ENCODE peak calls at places on chromosomes 4 and X, in four cellular contexts. One of them, this sample, is unnamed.

GRCh38 chr4:70734971-70735370 is 13.2 kb downstream of the RUFY3 start:
- DNase-seq in heart left ventricle: no peak
- DNase-seq in psoas muscle: no peak
- DNase-seq in SK-N-SH: no peak
- DNase-seq in this sample: no peak

GRCh38 chr4:147160908-147161513 is 215.3 kb upstream of the TTC29 start:
- DNase-seq in heart left ventricle: no peak
- DNase-seq in psoas muscle: no peak
- DNase-seq in SK-N-SH: peak; percentile 77
- DNase-seq in this sample: peak; percentile 49

GRCh38 chr4:70903282-70903603 is 1.1 kb downstream of the MOB1B start:
- DNase-seq in heart left ventricle: no peak
- DNase-seq in psoas muscle: no peak
- DNase-seq in SK-N-SH: peak; percentile 59
- DNase-seq in this sample: peak; percentile 49

GRCh38 chr4:8393593-8394038 is 46.9 kb downstream of the ACOX3 start:
- DNase-seq in heart left ventricle: peak; percentile 51
- DNase-seq in psoas muscle: peak; percentile 85
- DNase-seq in SK-N-SH: peak; percentile 89
- DNase-seq in this sample: no peak

GRCh38 chrX:39854772-39855747 is 242.7 kb downstream of the BCOR start:
- DNase-seq in heart left ventricle: no peak
- DNase-seq in psoas muscle: no peak
- DNase-seq in SK-N-SH: no peak
- DNase-seq in this sample: no peak

GRCh38 chrX:71056857-71057256 is 11.3 kb downstream of the SNX12 start:
- DNase-seq in heart left ventricle: no peak
- DNase-seq in psoas muscle: no peak
- DNase-seq in SK-N-SH: no peak
- DNase-seq in this sample: no peak

GRCh38 chr4:53500552-53500951 is 90.7 kb downstream of the LNX1 start:
- DNase-seq in heart left ventricle: no peak
- DNase-seq in psoas muscle: no peak
- DNase-seq in SK-N-SH: no peak
- DNase-seq in this sample: no peak

GRCh38 chr4:41384992-41385391 is 128.3 kb downstream of the UCHL1 start:
- DNase-seq in heart left ventricle: peak; percentile 84
- DNase-seq in psoas muscle: peak; percentile 83
- DNase-seq in SK-N-SH: peak; percentile 61
- DNase-seq in this sample: peak; percentile 89

DNA sequence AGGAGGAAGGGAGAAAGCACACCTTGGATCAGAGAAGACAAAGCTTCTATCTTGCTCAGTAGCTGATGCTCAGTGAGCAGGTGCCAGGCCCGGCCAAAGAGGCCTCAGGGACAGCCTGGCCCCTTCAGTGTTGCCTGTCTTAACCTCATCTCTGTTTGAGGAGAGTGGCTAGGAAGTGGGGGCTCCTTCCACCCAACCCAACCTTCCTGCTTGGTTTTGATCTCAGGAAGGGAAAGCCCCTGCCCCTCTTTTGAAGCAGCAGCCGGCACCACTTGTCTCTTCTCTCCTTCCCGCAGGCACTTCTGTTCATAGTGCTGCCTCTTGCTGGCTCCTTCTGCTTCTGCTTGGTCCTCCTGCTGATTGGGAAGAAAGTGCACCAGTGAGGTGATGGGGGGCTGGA is 2.4 kb upstream of the AFF2 start:
- DNase-seq in heart left ventricle: no peak
- DNase-seq in psoas muscle: no peak
- DNase-seq in SK-N-SH: no peak
- DNase-seq in this sample: no peak
- TF ChIP-seq CTCF in heart left ventricle: no peak
- TF ChIP-seq CTCF in psoas muscle: no peak
- TF ChIP-seq CTCF in SK-N-SH: no peak
- TF ChIP-seq CTCF in this sample: no peak

GRCh38 chr4:143420227-143420626 is 83.6 kb downstream of the GAB1 start:
- DNase-seq in heart left ventricle: no peak
- DNase-seq in psoas muscle: no peak
- DNase-seq in SK-N-SH: no peak
- DNase-seq in this sample: no peak
- H3K4me1 ChIP-seq in heart left ventricle: peaks cover 19% of the 10 kb centered on the region
- H3K4me1 ChIP-seq in psoas muscle: peaks cover 28% of the 10 kb centered on the region
- H3K4me1 ChIP-seq in SK-N-SH: no peaks in the 10 kb centered on the region
- H3K4me1 ChIP-seq in this sample: no peaks in the 10 kb centered on the region

GRCh38 chrX:2628751-2629315 is 62.3 kb upstream of the CD99 start:
- DNase-seq in heart left ventricle: no peak
- DNase-seq in psoas muscle: no peak
- DNase-seq in SK-N-SH: no peak
- DNase-seq in this sample: no peak

GRCh38 chrX:2632533-2633504 is 58.3 kb upstream of the CD99 start:
- DNase-seq in heart left ventricle: no peak
- DNase-seq in psoas muscle: no peak
- DNase-seq in SK-N-SH: no peak
- DNase-seq in this sample: no peak

GRCh38 chrX:2629316-2630168 is 61.6 kb upstream of the CD99 start:
- DNase-seq in heart left ventricle: no peak
- DNase-seq in psoas muscle: no peak
- DNase-seq in SK-N-SH: no peak
- DNase-seq in this sample: no peak

GRCh38 chrX:2635366-2635765 is 55.7 kb upstream of the CD99 start:
- DNase-seq in heart left ventricle: no peak
- DNase-seq in psoas muscle: no peak
- DNase-seq in SK-N-SH: no peak
- DNase-seq in this sample: no peak

GRCh38 chrX:2631743-2632532 is 59.2 kb upstream of the CD99 start:
- DNase-seq in heart left ventricle: no peak
- DNase-seq in psoas muscle: no peak
- DNase-seq in SK-N-SH: no peak
- DNase-seq in this sample: no peak
- H3K4me3 ChIP-seq in heart left ventricle: no peak overlapping the region
- H3K4me3 ChIP-seq in psoas muscle: no peak overlapping the region
- H3K4me3 ChIP-seq in SK-N-SH: no peak overlapping the region
- H3K4me3 ChIP-seq in this sample: no peak overlapping the region

GRCh38 chrX:19005909-19006308 is 22.0 kb upstream of the PHKA2 start:
- DNase-seq in heart left ventricle: no peak
- DNase-seq in psoas muscle: no peak
- DNase-seq in SK-N-SH: peak; percentile 14
- DNase-seq in this sample: no peak
- TF ChIP-seq CTCF in heart left ventricle: no peak
- TF ChIP-seq CTCF in psoas muscle: no peak
- TF ChIP-seq CTCF in SK-N-SH: no peak
- TF ChIP-seq CTCF in this sample: peak; percentile 5

DNA sequence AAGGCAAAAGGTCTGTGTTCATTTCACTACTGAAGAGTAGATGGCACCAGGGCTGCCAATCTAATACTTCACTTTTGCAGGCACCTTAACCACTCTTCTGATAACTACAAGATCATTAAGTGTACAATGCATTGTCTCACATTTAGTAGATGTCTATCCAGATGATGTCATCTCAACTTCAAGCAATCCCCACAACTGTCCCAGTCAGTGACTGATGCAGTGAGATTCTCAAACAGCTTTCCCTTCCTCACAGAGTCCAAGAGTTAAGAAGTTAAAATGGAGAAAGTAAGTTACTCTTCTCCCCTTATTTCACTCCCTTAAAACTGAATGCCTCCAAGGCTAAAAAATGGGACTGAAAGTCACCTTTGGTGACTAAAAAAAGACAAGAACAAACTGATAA is 10.7 kb downstream of the AP1S2 start:
- DNase-seq in heart left ventricle: no peak
- DNase-seq in psoas muscle: no peak
- DNase-seq in SK-N-SH: no peak
- DNase-seq in this sample: no peak
- H3K4me1 ChIP-seq in heart left ventricle: no peaks in the 10 kb centered on the region
- H3K4me1 ChIP-seq in psoas muscle: peaks cover 29% of the 10 kb centered on the region
- H3K4me1 ChIP-seq in SK-N-SH: peaks cover 8% of the 10 kb centered on the region
- H3K4me1 ChIP-seq in this sample: no peaks in the 10 kb centered on the region

GRCh38 chrX:10076765-10077164 is 80.0 kb upstream of the CLCN4 start:
- DNase-seq in heart left ventricle: no peak
- DNase-seq in psoas muscle: no peak
- DNase-seq in SK-N-SH: no peak
- DNase-seq in this sample: no peak
- H3K4me3 ChIP-seq in heart left ventricle: no peak overlapping the region
- H3K4me3 ChIP-seq in psoas muscle: no peak overlapping the region
- H3K4me3 ChIP-seq in SK-N-SH: no peak overlapping the region
- H3K4me3 ChIP-seq in this sample: no peak overlapping the region

GRCh38 chr4:88573995-88574394 is 18.3 kb upstream of the HERC3 start:
- DNase-seq in heart left ventricle: no peak
- DNase-seq in psoas muscle: no peak
- DNase-seq in SK-N-SH: no peak
- DNase-seq in this sample: no peak
- TF ChIP-seq CTCF in heart left ventricle: no peak
- TF ChIP-seq CTCF in psoas muscle: no peak
- TF ChIP-seq CTCF in SK-N-SH: peak; percentile 63
- TF ChIP-seq CTCF in this sample: peak; percentile 48

GRCh38 chr4:1244081-1244977 is 4.6 kb downstream of the CTBP1 start:
- DNase-seq in heart left ventricle: no peak
- DNase-seq in psoas muscle: peak; percentile 75
- DNase-seq in SK-N-SH: peak; percentile 28
- DNase-seq in this sample: peak; percentile 10
- H3K4me1 ChIP-seq in heart left ventricle: peaks cover 65% of the 10 kb centered on the region
- H3K4me1 ChIP-seq in psoas muscle: peaks cover 63% of the 10 kb centered on the region
- H3K4me1 ChIP-seq in SK-N-SH: peaks cover 10% of the 10 kb centered on the region
- H3K4me1 ChIP-seq in this sample: peaks cover 5% of the 10 kb centered on the region

This sample was measured in BE2C.